ENCODE peak calls at places on chromosomes 13 and 19, in five cellular contexts. X, P, L, V and F are unnamed samples.

GRCh38 chr13:56988543-56988942 is 152.2 kb upstream of the PRR20A start:
- DNase-seq in X (no peak), P (no peak), L (no peak), V (no peak), F (no peak)

GRCh38 chr13:113078895-113079720 is 26.5 kb upstream of the F7 start:
- DNase-seq in X (no peak), P (no peak), L (peak), V (no peak), F (no peak)

GRCh38 chr13:47546265-47546962 is 454.7 kb downstream of the SUCLA2 start:
- DNase-seq in X (no peak), P (no peak), L (no peak), V (no peak), F (no peak)

GRCh38 chr13:107817652-107818287 is 397.6 kb downstream of the LIG4 start:
- DNase-seq in X (no peak), P (no peak), L (no peak), V (no peak), F (no peak)

GRCh38 chr13:39688278-39688677 is 32.8 kb downstream of the COG6 start:
- DNase-seq in X (no peak), P (no peak), L (no peak), V (no peak), F (no peak)

GRCh38 chr19:51366999-51367564 is 894 bp upstream of the ETFB start:
- DNase-seq in X (no peak), P (peak), L (no peak), V (no peak), F (no peak)

GRCh38 chr19:15443838-15444237 is 5.9 kb downstream of the WIZ start:
- DNase-seq in X (no peak), P (no peak), L (no peak), V (no peak), F (no peak)

GRCh38 chr13:95608640-95609280 is 35.7 kb downstream of the DZIP1 start:
- DNase-seq in X (no peak), P (no peak), L (no peak), V (no peak), F (no peak)

GRCh38 chr19:8001995-8002849 is 3.2 kb downstream of the ELAVL1 start:
- DNase-seq in X (peak), P (peak), L (no peak), V (peak), F (peak)

GRCh38 chr19:29548483-29549085 is 22.8 kb downstream of the VSTM2B start:
- DNase-seq in X (no peak), P (no peak), L (no peak), V (no peak), F (no peak)

GRCh38 chr19:19385900-19386339 is 19.6 kb upstream of the GATAD2A start:
- DNase-seq in X (peak), P (peak), L (no peak), V (no peak), F (peak)

GRCh38 chr13:68304287-68304893 is 1074.3 kb upstream of the PCDH9 start:
- DNase-seq in X (no peak), P (no peak), L (no peak), V (peak), F (no peak)

GRCh38 chr13:111005364-111005763 is 90.5 kb upstream of the ANKRD10 start:
- DNase-seq in X (no peak), P (no peak), L (no peak), V (no peak), F (no peak)

GRCh38 chr13:25864116-25864515 is 187.7 kb downstream of the SHISA2 start:
- DNase-seq in X (no peak), P (no peak), L (no peak), V (no peak), F (no peak)

GRCh38 chr13:93819331-93819730 is 592.7 kb downstream of the GPC6 start:
- DNase-seq in X (no peak), P (no peak), L (no peak), V (no peak), F (no peak)

GRCh38 chr19:3507371-3508120 is 1.4 kb downstream of the FZR1 start:
- DNase-seq in X (peak), P (peak), L (no peak), V (no peak), F (no peak)

GRCh38 chr13:62212246-62212645 is 796.6 kb upstream of the PCDH20 start:
- DNase-seq in X (no peak), P (no peak), L (no peak), V (no peak), F (no peak)

GRCh38 chr19:10315335-10316214 is at the start of gene FDX2:
- DNase-seq in X (peak), P (peak), L (peak), V (peak), F (peak)

GRCh38 chr19:18590273-18591272 is 2.0 kb downstream of the REX1BD start:
- DNase-seq in X (no peak), P (no peak), L (no peak), V (peak), F (no peak)

GRCh38 chr13:74869846-74870245 is 612.1 kb downstream of the TBC1D4 start:
- DNase-seq in X (no peak), P (no peak), L (no peak), V (no peak), F (no peak)

GRCh38 chr13:27079421-27079958 is 92.1 kb downstream of the USP12 start:
- DNase-seq in X (no peak), P (no peak), L (no peak), V (no peak), F (no peak)

GRCh38 chr13:24868874-24869273 is 104.9 kb downstream of the RNF17 start:
- DNase-seq in X (no peak), P (no peak), L (no peak), V (no peak), F (no peak)

GRCh38 chr13:112996671-112997091 is 27.7 kb downstream of the MCF2L start:
- DNase-seq in X (no peak), P (no peak), L (no peak), V (no peak), F (no peak)

GRCh38 chr13:103275708-103276107 is 209.5 kb upstream of the SLC10A2 start:
- DNase-seq in X (no peak), P (no peak), L (no peak), V (no peak), F (no peak)

GRCh38 chr13:80215368-80215767 is 125.6 kb downstream of the SPRY2 start:
- DNase-seq in X (no peak), P (no peak), L (no peak), V (no peak), F (no peak)

GRCh38 chr19:18419195-18419698 is at the start of gene SSBP4:
- DNase-seq in X (peak), P (peak), L (no peak), V (peak), F (peak)

GRCh38 chr19:38142176-38143035 is 81.6 kb downstream of the DPF1 start:
- DNase-seq in X (peak), P (peak), L (no peak), V (peak), F (no peak)

GRCh38 chr19:35518313-35518712 is 4.9 kb upstream of the DMKN start:
- DNase-seq in X (no peak), P (no peak), L (no peak), V (no peak), F (no peak)

GRCh38 chr13:21671793-21672680 is 1.2 kb downstream of the FGF9 start:
- DNase-seq in X (no peak), P (no peak), L (no peak), V (peak), F (no peak)

GRCh38 chr13:49256841-49257240 is 9.1 kb downstream of the CDADC1 start:
- DNase-seq in X (no peak), P (no peak), L (no peak), V (no peak), F (no peak)

GRCh38 chr19:35055715-35056179 is 14.2 kb downstream of the HPN start:
- DNase-seq in X (no peak), P (no peak), L (no peak), V (no peak), F (no peak)

GRCh38 chr19:15989889-15990288 is 41.1 kb downstream of the OR10H4 start:
- DNase-seq in X (no peak), P (no peak), L (no peak), V (no peak), F (no peak)